ENCODE peak calls at places on chromosomes 4 and X, in five cellular contexts. O is transverse colon, R is A549, E is AG10803, F is cardiac fibroblast. T is an unnamed sample.
A peak's percentile ranks its signal among the peaks of the same experiment; 100 is the strongest.

GRCh38 chr4:8871417-8872401 is at the start of gene HMX1:
- DNase-seq in O (no peak), R (peak; percentile 84), E (no peak), F (no peak), T (no peak)

GRCh38 chr4:130524057-130524456 is 1428.1 kb downstream of the C4orf33 start:
- DNase-seq in O (no peak), R (no peak), E (no peak), F (no peak), T (no peak)

GRCh38 chr4:7210818-7211217 is 18.5 kb downstream of the SORCS2 start:
- DNase-seq in O (no peak), R (no peak), E (peak; percentile 90), F (peak; percentile 84), T (no peak)

GRCh38 chr4:11416071-11416766 is 12.5 kb downstream of the HS3ST1 start:
- DNase-seq in O (no peak), R (no peak), E (no peak), F (no peak), T (no peak)

GRCh38 chrX:16444353-16444752 is 205.6 kb upstream of the S100G start:
- DNase-seq in O (no peak), R (no peak), E (no peak), F (peak; percentile 74), T (peak; percentile 52)

GRCh38 chrX:11244641-11245040 is 48.6 kb upstream of the AMELX start:
- DNase-seq in O (no peak), R (no peak), E (peak; percentile 48), F (peak; percentile 70), T (no peak)

GRCh38 chr4:808860-809570 is 16.9 kb downstream of the CPLX1 start:
- DNase-seq in O (no peak), R (no peak), E (no peak), F (no peak), T (no peak)

GRCh38 chr4:128451270-128451905 is 163.8 kb upstream of the PGRMC2 start:
- DNase-seq in O (no peak), R (no peak), E (no peak), F (no peak), T (no peak)

GRCh38 chrX:48683411-48683982 is at the start of gene WAS:
- DNase-seq in O (peak; percentile 15), R (no peak), E (no peak), F (no peak), T (no peak)

GRCh38 chrX:54248309-54248708 is 65.3 kb upstream of the FAM120C start:
- DNase-seq in O (no peak), R (peak; percentile 15), E (peak; percentile 35), F (peak; percentile 48), T (no peak)

GRCh38 chr4:141121101-141121500 is 12.2 kb downstream of the RNF150 start:
- DNase-seq in O (no peak), R (no peak), E (no peak), F (no peak), T (no peak)

GRCh38 chrX:2320580-2321327 is 180.0 kb downstream of the DHRSX start:
- DNase-seq in O (no peak), R (peak; percentile 35), E (peak; percentile 88), F (peak; percentile 46), T (no peak)

GRCh38 chr4:5638316-5638715 is 70.0 kb downstream of the EVC2 start:
- DNase-seq in O (no peak), R (no peak), E (peak; percentile 89), F (peak; percentile 91), T (no peak)

GRCh38 chr4:102751964-102752363 is 8.8 kb downstream of the MANBA start:
- DNase-seq in O (no peak), R (no peak), E (no peak), F (no peak), T (no peak)

GRCh38 chr4:124525524-124525923 is 187.0 kb downstream of the ANKRD50 start:
- DNase-seq in O (no peak), R (no peak), E (no peak), F (no peak), T (no peak)

GRCh38 chr4:8224596-8225289 is 25.7 kb downstream of the SH3TC1 start:
- DNase-seq in O (no peak), R (no peak), E (no peak), F (no peak), T (no peak)

GRCh38 chrX:12951590-12951965 is 23.3 kb upstream of the TMSB4X start:
- DNase-seq in O (no peak), R (no peak), E (no peak), F (no peak), T (no peak)

GRCh38 chr4:111652206-111652605 is 493.0 kb upstream of the FAM241A start:
- DNase-seq in O (no peak), R (no peak), E (no peak), F (no peak), T (no peak)

GRCh38 chr4:121788896-121789295 is 12.2 kb upstream of the EXOSC9 start:
- DNase-seq in O (no peak), R (no peak), E (no peak), F (no peak), T (no peak)

GRCh38 chr4:73420615-73421014 is 15.4 kb upstream of the AFP start:
- DNase-seq in O (no peak), R (no peak), E (no peak), F (no peak), T (no peak)

GRCh38 chrX:45794323-45794994 is 593.8 kb upstream of the DIPK2B start:
- DNase-seq in O (no peak), R (no peak), E (no peak), F (no peak), T (no peak)

DNA sequence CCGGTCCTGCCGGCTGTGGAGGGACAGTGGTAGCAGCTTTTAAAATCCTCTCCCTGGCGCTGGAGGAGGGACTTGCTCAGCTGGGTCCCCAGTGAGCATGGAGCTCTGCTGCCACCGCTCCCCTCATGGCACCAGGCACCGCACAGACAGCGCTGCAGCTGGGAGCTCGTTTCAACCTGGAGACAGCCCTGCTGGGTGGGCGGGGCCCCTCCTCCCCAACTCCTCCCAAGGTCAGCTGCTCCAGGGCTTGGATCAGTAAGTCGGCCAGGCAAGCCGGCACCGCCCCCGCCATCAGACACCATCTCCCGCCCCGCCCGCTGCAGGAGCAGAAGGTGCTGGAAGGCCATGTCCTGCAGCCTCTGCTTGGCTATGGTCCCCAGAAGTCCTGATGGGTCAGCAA is 16.4 kb downstream of the ZFYVE28 start:
- DNase-seq in O (peak; percentile 88), R (no peak), E (peak; percentile 40), F (peak; percentile 52), T (no peak)
- H3K4me3 ChIP-seq in O (peak overlapping the region; percentile 42), R (no peak overlapping the region), E (peak overlapping the region; percentile 45), F (peak overlapping the region; percentile 39), T (peak overlapping the region; percentile 14)

GRCh38 chr4:108030332-108030731 is 40.6 kb downstream of the HADH start:
- DNase-seq in O (peak; percentile 28), R (peak; percentile 8), E (peak; percentile 79), F (peak; percentile 84), T (peak; percentile 50)
- TF ChIP-seq CTCF in O (no peak), R (no peak), E (peak; percentile 75), F (peak; percentile 66), T (peak; percentile 61)

GRCh38 chr4:79588679-79589078 is 180.7 kb upstream of the GK2 start:
- DNase-seq in O (no peak), R (no peak), E (no peak), F (peak; percentile 8), T (no peak)

GRCh38 chr4:79585330-79585729 is 177.3 kb upstream of the GK2 start:
- DNase-seq in O (no peak), R (no peak), E (no peak), F (no peak), T (no peak)

GRCh38 chr4:79584902-79585301 is 176.9 kb upstream of the GK2 start:
- DNase-seq in O (no peak), R (no peak), E (no peak), F (no peak), T (no peak)

GRCh38 chr4:79585834-79586233 is 177.8 kb upstream of the GK2 start:
- DNase-seq in O (no peak), R (no peak), E (no peak), F (no peak), T (no peak)

DNA sequence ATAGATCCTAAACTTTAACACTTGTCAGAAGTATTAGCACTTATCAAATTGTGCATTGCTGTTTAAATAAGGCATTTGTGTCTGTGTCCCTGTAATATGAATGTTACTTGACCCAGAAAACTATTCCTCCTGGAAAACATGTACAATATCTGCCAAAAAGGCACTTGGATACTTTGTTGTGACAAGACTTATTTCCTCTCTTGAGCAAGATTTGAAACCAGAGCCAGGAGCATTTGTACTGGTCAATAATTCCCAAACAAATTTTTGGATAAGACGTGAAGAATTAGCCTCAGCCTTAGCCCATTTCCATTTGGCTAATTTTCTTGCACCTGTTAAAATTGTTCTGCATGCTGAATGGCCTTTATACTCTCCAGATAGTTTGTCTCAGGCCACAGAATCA is 176.3 kb upstream of the GK2 start:
- DNase-seq in O (no peak), R (no peak), E (no peak), F (no peak), T (no peak)
- H3K4me3 ChIP-seq in O (no peak overlapping the region), R (no peak overlapping the region), E (no peak overlapping the region), F (no peak overlapping the region), T (no peak overlapping the region)

GRCh38 chrX:119948381-119948780 is 4.8 kb upstream of the NKAP start:
- DNase-seq in O (no peak), R (no peak), E (no peak), F (no peak), T (no peak)
- TF ChIP-seq CTCF in O (no peak), R (peak; percentile 25), E (no peak), F (no peak), T (no peak)

GRCh38 chr4:67699603-67700002 is 1.4 kb downstream of the UBA6 start:
- DNase-seq in O (no peak), R (no peak), E (no peak), F (no peak), T (no peak)

GRCh38 chr4:67700119-67700873 is 659 bp downstream of the UBA6 start:
- DNase-seq in O (no peak), R (no peak), E (peak; percentile 24), F (peak; percentile 41), T (no peak)

GRCh38 chr4:67694662-67695061 is 6.3 kb downstream of the UBA6 start:
- DNase-seq in O (no peak), R (no peak), E (no peak), F (no peak), T (no peak)

GRCh38 chr4:67697860-67698655 is 2.9 kb downstream of the UBA6 start:
- DNase-seq in O (no peak), R (no peak), E (no peak), F (no peak), T (no peak)

DNA sequence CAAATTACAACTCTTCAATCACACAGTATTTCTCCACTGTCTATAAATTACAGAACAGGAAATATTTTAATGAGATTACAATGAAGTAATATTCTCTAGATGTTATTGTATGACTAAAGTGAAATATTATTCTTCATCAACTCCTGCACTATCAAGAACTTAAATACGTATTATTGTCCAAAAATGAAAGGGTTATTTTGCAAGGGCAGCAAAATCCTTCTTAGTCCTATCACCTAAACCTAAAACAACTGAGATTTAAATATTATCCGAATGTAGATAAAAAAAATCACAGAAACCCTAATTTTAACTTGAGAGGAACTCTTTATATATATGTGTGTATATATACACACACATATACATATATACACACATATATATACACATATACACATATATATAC is 4.9 kb downstream of the UBA6 start:
- DNase-seq in O (no peak), R (no peak), E (no peak), F (no peak), T (no peak)
- H3K4me3 ChIP-seq in O (no peak overlapping the region), R (no peak overlapping the region), E (no peak overlapping the region), F (no peak overlapping the region), T (no peak overlapping the region)

T was measured in astrocyte of the cerebellum.